ENCODE peak calls at places on chromosome 10, in four cellular contexts. A, C, U and Z are unnamed samples.

GRCh38 chr10:124629842-124630241 is 114.3 kb downstream of the FAM53B start:
- DNase-seq in A (no peak), C (no peak), U (no peak), Z (no peak)

GRCh38 chr10:122829454-122829853 is 16.2 kb downstream of the CUZD1 start:
- DNase-seq in A (peak; percentile 39), C (no peak), U (no peak), Z (no peak)

GRCh38 chr10:47041401-47042198 is 130.4 kb downstream of the PTPN20 start:
- DNase-seq in A (no peak), C (no peak), U (no peak), Z (no peak)

GRCh38 chr10:50798297-50798696 is 58.6 kb downstream of the ASAH2B start:
- DNase-seq in A (no peak), C (no peak), U (no peak), Z (no peak)

GRCh38 chr10:5089869-5090268 is 4.3 kb upstream of the AKR1C3 start:
- DNase-seq in A (no peak), C (no peak), U (no peak), Z (no peak)

GRCh38 chr10:113527181-113527580 is 25.7 kb upstream of the HABP2 start:
- DNase-seq in A (no peak), C (no peak), U (no peak), Z (no peak)

GRCh38 chr10:1570652-1571051 is 166.7 kb downstream of the ADARB2 start:
- DNase-seq in A (no peak), C (no peak), U (no peak), Z (no peak)

GRCh38 chr10:92695679-92696605 is 6.2 kb downstream of the HHEX start:
- DNase-seq in A (peak; percentile 83), C (peak; percentile 39), U (no peak), Z (no peak)

GRCh38 chr10:96814264-96814663 is 17.8 kb upstream of the LCOR start:
- DNase-seq in A (no peak), C (no peak), U (no peak), Z (no peak)

GRCh38 chr10:26486304-26486703 is 48.2 kb downstream of the APBB1IP start:
- DNase-seq in A (no peak), C (peak; percentile 40), U (peak; percentile 94), Z (no peak)

GRCh38 chr10:6995339-6995738 is 415.3 kb upstream of the PRKCQ start:
- DNase-seq in A (no peak), C (no peak), U (no peak), Z (no peak)